ENCODE peak calls at places on chromosome 17, in eight cellular contexts. Q is tibial nerve; Y is left ventricle myocardium inferior; X is occipital lobe; L is DMS 273 treated with DMSO at 0.1 percent for 48 hours; E is HFFc6; V is activated naive CD8-positive, alpha-beta T cell treated with anti-CD3 and anti-CD28 coated beads, Interleukin-2, amount 50 U/mL, for 16 hours; J is activated CD8-positive, alpha-beta memory T cell treated with anti-CD3 and anti-CD28 coated beads, Interleukin-2, amount 10 ng/mL, durations not matched to agents 7 days and 5 days. O is an unnamed sample.

GRCh38 chr17:69763503-69763902 is 311.5 kb upstream of the KCNJ16 start:
- DNase-seq in Q (no peak), Y (no peak), X (no peak), L (no peak), E (no peak), V (no peak), J (no peak), O (no peak)

GRCh38 chr17:9900019-9900594 is 5.0 kb downstream of the RCVRN start:
- DNase-seq in Q (no peak), Y (no peak), X (no peak), L (no peak), E (peak), V (no peak), J (no peak), O (no peak)

GRCh38 chr17:27478901-27479531 is 22.8 kb downstream of the KSR1 start:
- DNase-seq in Q (no peak), Y (no peak), X (no peak), L (no peak), E (no peak), V (no peak), J (no peak), O (no peak)

GRCh38 chr17:15361151-15361550 is 19.8 kb upstream of the TEKT3 start:
- DNase-seq in Q (no peak), Y (no peak), X (no peak), L (no peak), E (no peak), V (no peak), J (no peak), O (no peak)

GRCh38 chr17:50839591-50840310 is 4.4 kb downstream of the WFIKKN2 start:
- DNase-seq in Q (no peak), Y (no peak), X (no peak), L (no peak), E (no peak), V (no peak), J (no peak), O (no peak)

GRCh38 chr17:59783221-59784016 is 76.0 kb downstream of the VMP1 start:
- DNase-seq in Q (no peak), Y (no peak), X (no peak), L (peak), E (peak), V (no peak), J (no peak), O (no peak)

GRCh38 chr17:72576289-72576759 is 455.5 kb downstream of the SOX9 start:
- DNase-seq in Q (no peak), Y (no peak), X (no peak), L (no peak), E (no peak), V (no peak), J (no peak), O (no peak)

GRCh38 chr17:67605259-67605912 is 112.3 kb upstream of the NOL11 start:
- DNase-seq in Q (no peak), Y (peak), X (no peak), L (no peak), E (no peak), V (no peak), J (no peak), O (peak)

GRCh38 chr17:73304438-73304837 is 7.4 kb downstream of the CDC42EP4 start:
- DNase-seq in Q (no peak), Y (no peak), X (no peak), L (no peak), E (no peak), V (no peak), J (no peak), O (no peak)

GRCh38 chr17:27466376-27466747 is 10.1 kb downstream of the KSR1 start:
- DNase-seq in Q (no peak), Y (no peak), X (no peak), L (no peak), E (no peak), V (no peak), J (peak), O (no peak)

GRCh38 chr17:37831492-37831891 is 86.6 kb upstream of the HNF1B start:
- DNase-seq in Q (no peak), Y (no peak), X (no peak), L (no peak), E (no peak), V (no peak), J (no peak), O (no peak)

GRCh38 chr17:67637901-67638641 is 79.7 kb upstream of the NOL11 start:
- DNase-seq in Q (no peak), Y (no peak), X (no peak), L (no peak), E (no peak), V (no peak), J (no peak), O (no peak)

GRCh38 chr17:67491009-67491677 is 114.1 kb downstream of the PITPNC1 start:
- DNase-seq in Q (peak), Y (peak), X (peak), L (no peak), E (peak), V (no peak), J (no peak), O (peak)

GRCh38 chr17:76968707-76969597 is 100.7 kb downstream of the MGAT5B start:
- DNase-seq in Q (no peak), Y (no peak), X (no peak), L (peak), E (no peak), V (no peak), J (peak), O (no peak)

GRCh38 chr17:82636626-82637598 is 11.3 kb downstream of the WDR45B start:
- DNase-seq in Q (no peak), Y (no peak), X (no peak), L (no peak), E (no peak), V (no peak), J (no peak), O (peak)

GRCh38 chr17:34110315-34110714 is 144.8 kb upstream of the CCL2 start:
- DNase-seq in Q (no peak), Y (no peak), X (no peak), L (no peak), E (no peak), V (no peak), J (no peak), O (no peak)

GRCh38 chr17:48587276-48588073 is 2.6 kb downstream of the HOXB3 start:
- DNase-seq in Q (no peak), Y (no peak), X (no peak), L (no peak), E (no peak), V (no peak), J (no peak), O (no peak)

GRCh38 chr17:2232244-2232638 is 71.3 kb downstream of the SMG6 start:
- DNase-seq in Q (no peak), Y (no peak), X (no peak), L (no peak), E (peak), V (no peak), J (no peak), O (no peak)

GRCh38 chr17:39769974-39770587 is 32.3 kb downstream of the GRB7 start:
- DNase-seq in Q (no peak), Y (no peak), X (peak), L (peak), E (peak), V (no peak), J (peak), O (no peak)

GRCh38 chr17:8007836-8008235 is 5.4 kb downstream of the GUCY2D start:
- DNase-seq in Q (no peak), Y (no peak), X (no peak), L (no peak), E (no peak), V (no peak), J (no peak), O (no peak)

GRCh38 chr17:82092094-82092586 is 5.9 kb downstream of the FASN start:
- DNase-seq in Q (no peak), Y (peak), X (no peak), L (no peak), E (no peak), V (no peak), J (no peak), O (peak)

GRCh38 chr17:20009302-20010098 is at the start of gene SPECC1:
- DNase-seq in Q (peak), Y (peak), X (no peak), L (peak), E (no peak), V (peak), J (peak), O (peak)